ENCODE peak calls at places on chromosomes 7 and 10, in nine cellular contexts. One of them, this sample, is unnamed.

GRCh38 chr10:122466866-122467470 is 5.6 kb downstream of the HTRA1 start:
- DNase-seq in NCI-H69: no peak
- DNase-seq in NCI-H1417: no peak
- DNase-seq in activated CD8-positive, alpha-beta memory T cell treated with anti-CD3 and anti-CD28 coated beads for 48 hours: no peak
- DNase-seq in heart left ventricle: no peak
- DNase-seq in H9: no peak
- DNase-seq in HT1080: no peak
- DNase-seq in pons: no peak
- DNase-seq in endothelial cell: no peak
- DNase-seq in this sample: no peak

GRCh38 chr7:55912748-55913158 is 25.5 kb downstream of the ZNF713 start:
- DNase-seq in NCI-H69: no peak
- DNase-seq in NCI-H1417: peak; percentile 11
- DNase-seq in activated CD8-positive, alpha-beta memory T cell treated with anti-CD3 and anti-CD28 coated beads for 48 hours: no peak
- DNase-seq in heart left ventricle: no peak
- DNase-seq in H9: no peak
- DNase-seq in HT1080: no peak
- DNase-seq in pons: peak; percentile 93
- DNase-seq in endothelial cell: no peak
- DNase-seq in this sample: no peak

GRCh38 chr7:621572-622285 is 102.1 kb upstream of the PDGFA start:
- DNase-seq in NCI-H69: no peak
- DNase-seq in NCI-H1417: no peak
- DNase-seq in activated CD8-positive, alpha-beta memory T cell treated with anti-CD3 and anti-CD28 coated beads for 48 hours: no peak
- DNase-seq in heart left ventricle: no peak
- DNase-seq in H9: no peak
- DNase-seq in HT1080: no peak
- DNase-seq in pons: no peak
- DNase-seq in endothelial cell: no peak
- DNase-seq in this sample: no peak

GRCh38 chr10:107653832-107654287 is 489.4 kb upstream of the SORCS1 start:
- DNase-seq in NCI-H69: peak; percentile 81
- DNase-seq in NCI-H1417: no peak
- DNase-seq in activated CD8-positive, alpha-beta memory T cell treated with anti-CD3 and anti-CD28 coated beads for 48 hours: no peak
- DNase-seq in heart left ventricle: peak; percentile 9
- DNase-seq in H9: no peak
- DNase-seq in HT1080: peak; percentile 62
- DNase-seq in pons: peak; percentile 45
- DNase-seq in endothelial cell: no peak
- DNase-seq in this sample: no peak

GRCh38 chr10:110420401-110421193 is 77.1 kb upstream of the DUSP5 start:
- DNase-seq in NCI-H69: peak; percentile 30
- DNase-seq in NCI-H1417: peak; percentile 4
- DNase-seq in activated CD8-positive, alpha-beta memory T cell treated with anti-CD3 and anti-CD28 coated beads for 48 hours: no peak
- DNase-seq in heart left ventricle: no peak
- DNase-seq in H9: no peak
- DNase-seq in HT1080: peak; percentile 86
- DNase-seq in pons: peak; percentile 16
- DNase-seq in endothelial cell: no peak
- DNase-seq in this sample: no peak

GRCh38 chr10:45403151-45403550 is 29.1 kb downstream of the ALOX5 start:
- DNase-seq in NCI-H69: no peak
- DNase-seq in NCI-H1417: no peak
- DNase-seq in activated CD8-positive, alpha-beta memory T cell treated with anti-CD3 and anti-CD28 coated beads for 48 hours: no peak
- DNase-seq in heart left ventricle: no peak
- DNase-seq in H9: no peak
- DNase-seq in HT1080: no peak
- DNase-seq in pons: no peak
- DNase-seq in endothelial cell: no peak
- DNase-seq in this sample: no peak

GRCh38 chr10:112565434-112566053 is 118.5 kb downstream of the VTI1A start:
- DNase-seq in NCI-H69: peak; percentile 64
- DNase-seq in NCI-H1417: peak; percentile 15
- DNase-seq in activated CD8-positive, alpha-beta memory T cell treated with anti-CD3 and anti-CD28 coated beads for 48 hours: no peak
- DNase-seq in heart left ventricle: peak; percentile 15
- DNase-seq in H9: peak; percentile 44
- DNase-seq in HT1080: peak; percentile 70
- DNase-seq in pons: peak; percentile 86
- DNase-seq in endothelial cell: peak; percentile 67
- DNase-seq in this sample: peak; percentile 33

GRCh38 chr7:105530126-105530525 is 1.9 kb upstream of the RINT1 start:
- DNase-seq in NCI-H69: no peak
- DNase-seq in NCI-H1417: no peak
- DNase-seq in activated CD8-positive, alpha-beta memory T cell treated with anti-CD3 and anti-CD28 coated beads for 48 hours: no peak
- DNase-seq in heart left ventricle: no peak
- DNase-seq in H9: no peak
- DNase-seq in HT1080: no peak
- DNase-seq in pons: no peak
- DNase-seq in endothelial cell: no peak
- DNase-seq in this sample: no peak

This sample was measured in HuH-7.5.